ENCODE peak calls at places on chromosomes 4 and X, in five cellular contexts. Y, Q, L, X and I are unnamed samples.

GRCh38 chrX:989959-990510 is 222.4 kb downstream of the CRLF2 start:
- DNase-seq in Q (no peak), X (peak; percentile 89), L (peak; percentile 50), Y (peak; percentile 91), I (peak; percentile 82)

GRCh38 chr4:103012085-103012484 is 7.4 kb downstream of the SLC9B1 start:
- DNase-seq in Y (no peak), Q (no peak), L (peak; percentile 17), X (no peak), I (no peak)

GRCh38 chrX:17986440-17986839 is 125.3 kb upstream of the RAI2 start:
- DNase-seq in L (no peak), X (no peak), Y (no peak), Q (no peak), I (no peak)

GRCh38 chrX:150211988-150212387 is 151.1 kb upstream of the MAMLD1 start:
- DNase-seq in L (no peak), Y (no peak), X (no peak), Q (no peak), I (no peak)

GRCh38 chr4:148444296-148445070 is 2.3 kb upstream of the NR3C2 start:
- DNase-seq in Y (peak; percentile 53), Q (no peak), L (peak; percentile 35), X (peak; percentile 45), I (peak; percentile 40)

GRCh38 chrX:54076903-54077302 is 32.6 kb upstream of the PHF8 start:
- DNase-seq in L (no peak), X (no peak), Y (no peak), Q (no peak), I (no peak)

GRCh38 chrX:95058815-95059214 is 1384.8 kb downstream of the FAM133A start:
- DNase-seq in Q (no peak), X (no peak), L (no peak), Y (no peak), I (no peak)

GRCh38 chr4:174669278-174669677 is 147.0 kb upstream of the HPGD start:
- DNase-seq in Y (no peak), Q (no peak), L (no peak), X (no peak), I (no peak)

GRCh38 chr4:140834866-140835495 is 78.8 kb upstream of the TBC1D9 start:
- DNase-seq in X (no peak), Y (no peak), L (no peak), Q (no peak), I (no peak)

GRCh38 chr4:152072886-152073285 is 312.1 kb upstream of the GATB start:
- DNase-seq in Y (no peak), X (no peak), Q (no peak), L (no peak), I (no peak)

GRCh38 chrX:46574337-46574940 is 874 bp downstream of the CHST7 start:
- DNase-seq in Y (peak; percentile 12), L (no peak), Q (peak; percentile 12), X (peak; percentile 21), I (no peak)

GRCh38 chrX:138710311-138710791 is 1.2 kb downstream of the FGF13 start:
- DNase-seq in Y (no peak), X (no peak), Q (no peak), L (no peak), I (no peak)

GRCh38 chr4:84237008-84237407 is 262.1 kb downstream of the NKX6-1 start:
- DNase-seq in L (no peak), Y (no peak), Q (no peak), X (no peak), I (no peak)

GRCh38 chr4:150593996-150594395 is 12.0 kb downstream of the MAB21L2 start:
- DNase-seq in X (no peak), Q (no peak), Y (no peak), L (no peak), I (no peak)

GRCh38 chr4:92406488-92406887 is 102.7 kb downstream of the GRID2 start:
- DNase-seq in Y (no peak), L (no peak), X (no peak), Q (no peak), I (no peak)

GRCh38 chrX:95536661-95537060 is 1148.0 kb upstream of the DIAPH2 start:
- DNase-seq in Q (no peak), Y (no peak), X (no peak), L (no peak), I (no peak)

GRCh38 chr4:38384962-38385285 is 279.1 kb upstream of the KLF3 start:
- DNase-seq in L (no peak), Q (no peak), X (no peak), Y (no peak), I (no peak)

GRCh38 chr4:139085141-139085540 is 69.6 kb downstream of the NOCT start:
- DNase-seq in Q (peak; percentile 11), X (no peak), L (no peak), Y (no peak), I (no peak)

GRCh38 chr4:14070289-14070880 is 442.9 kb upstream of the BOD1L1 start:
- DNase-seq in L (no peak), Q (no peak), Y (peak; percentile 12), X (no peak), I (no peak)

GRCh38 chr4:168831919-168832745 is 177.9 kb downstream of the CBR4 start:
- DNase-seq in Y (peak; percentile 84), L (peak; percentile 56), Q (peak; percentile 23), X (peak; percentile 6), I (peak; percentile 89)

GRCh38 chrX:9677098-9677739 is 88.4 kb downstream of the GPR143 start:
- DNase-seq in Y (no peak), X (no peak), Q (no peak), L (no peak), I (peak; percentile 29)

GRCh38 chrX:16826207-16826606 is 39.9 kb downstream of the TXLNG start:
- DNase-seq in Q (peak; percentile 78), L (no peak), X (no peak), Y (no peak), I (no peak)

GRCh38 chrX:104430720-104431119 is 135.3 kb upstream of the IL1RAPL2 start:
- DNase-seq in L (no peak), Q (no peak), X (no peak), Y (no peak), I (no peak)

GRCh38 chr4:40924096-40924792 is 174.5 kb downstream of the NSUN7 start:
- DNase-seq in L (no peak), Q (peak; percentile 28), Y (peak; percentile 64), X (peak; percentile 20), I (peak; percentile 38)

GRCh38 chr4:158033416-158033863 is 139.4 kb downstream of the GASK1B start:
- DNase-seq in Y (peak; percentile 67), L (no peak), X (no peak), Q (peak; percentile 19), I (no peak)

GRCh38 chr4:123452585-123452984 is 56.0 kb downstream of the SPRY1 start:
- DNase-seq in L (no peak), X (no peak), Y (peak; percentile 47), Q (peak; percentile 20), I (peak; percentile 22)

GRCh38 chrX:100659431-100660137 is 15.6 kb downstream of the SRPX2 start:
- DNase-seq in X (no peak), Y (no peak), Q (no peak), L (no peak), I (no peak)

GRCh38 chr4:172596206-172596605 is 572.4 kb upstream of the GALNT7 start:
- DNase-seq in L (no peak), Q (no peak), X (no peak), Y (no peak), I (no peak)

GRCh38 chr4:44056721-44057151 is 391.9 kb downstream of the KCTD8 start:
- DNase-seq in Q (no peak), L (no peak), X (no peak), Y (no peak), I (no peak)

GRCh38 chr4:167143018-167143417 is 91.3 kb downstream of the SPOCK3 start:
- DNase-seq in Y (no peak), Q (no peak), L (no peak), X (no peak), I (no peak)

GRCh38 chrX:44343412-44343942 is at the start of gene EFHC2:
- DNase-seq in Q (no peak), X (peak; percentile 48), Y (peak; percentile 44), L (peak; percentile 17), I (peak; percentile 58)

GRCh38 chrX:1448793-1449580 is 3.7 kb downstream of the ASMTL start:
- DNase-seq in Y (no peak), Q (no peak), L (no peak), X (no peak), I (no peak)

GRCh38 chrX:153378607-153379006 is 22.5 kb downstream of the PNMA6E start:
- DNase-seq in X (no peak), L (no peak), Y (no peak), Q (no peak), I (no peak)

GRCh38 chr4:73723945-73724344 is 16.4 kb upstream of the CXCL8 start:
- DNase-seq in Y (no peak), X (no peak), L (no peak), Q (no peak), I (no peak)

GRCh38 chr4:40325406-40326019 is 9.6 kb upstream of the CHRNA9 start:
- DNase-seq in X (peak; percentile 41), Q (peak; percentile 54), L (peak; percentile 49), Y (peak; percentile 71), I (no peak)

DNA sequence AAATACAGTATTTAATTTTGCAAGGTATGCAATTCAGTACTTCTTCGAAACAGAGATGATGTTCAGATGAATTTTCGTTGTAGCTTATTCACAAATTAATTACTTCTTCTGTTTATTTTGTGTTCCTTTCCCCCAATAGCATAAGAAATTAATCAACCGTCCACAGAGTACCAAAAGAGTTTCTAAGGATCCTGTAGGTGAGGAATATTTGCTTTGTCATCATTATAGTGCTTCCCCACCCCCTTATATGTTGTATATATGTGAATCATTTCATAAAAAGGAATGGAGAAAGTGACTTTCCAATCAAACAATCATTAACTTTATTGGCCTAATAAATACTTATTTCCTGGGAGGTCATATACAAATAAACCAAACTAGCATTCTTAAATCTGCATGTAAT is 57.6 kb downstream of the DTHD1 start:
- DNase-seq in X (no peak), Y (no peak), Q (no peak), L (no peak), I (no peak)
- H3K4me1 ChIP-seq in X (no peaks in the 10 kb centered on the region), Y (no peaks in the 10 kb centered on the region), Q (no peaks in the 10 kb centered on the region), L (no peaks in the 10 kb centered on the region), I (no peaks in the 10 kb centered on the region)

GRCh38 chr4:2261110-2261852 is 628 bp downstream of the MXD4 start:
- DNase-seq in L (peak; percentile 40), X (peak; percentile 44), Q (no peak), Y (peak; percentile 67), I (peak; percentile 42)
- H3K4me3 ChIP-seq in L (peak overlapping the region; percentile 86), X (peak overlapping the region; percentile 60), Q (peak overlapping the region; percentile 85), Y (peak overlapping the region; percentile 46), I (peak overlapping the region; percentile 85)

GRCh38 chrX:69038826-69039225 is 126.4 kb downstream of the PJA1 start:
- DNase-seq in Y (no peak), Q (no peak), L (no peak), X (no peak), I (no peak)
- H3K9me3 ChIP-seq in Y (no peaks in the 10 kb centered on the region), Q (no peaks in the 10 kb centered on the region), L (no peaks in the 10 kb centered on the region), X (no peaks in the 10 kb centered on the region), I (no peaks in the 10 kb centered on the region)

GRCh38 chrX:11059923-11060322 is 51.2 kb upstream of the HCCS start:
- DNase-seq in Y (no peak), Q (no peak), L (no peak), X (no peak), I (no peak)

GRCh38 chrX:11066812-11067211 is 44.3 kb upstream of the HCCS start:
- DNase-seq in L (no peak), Y (no peak), X (no peak), Q (no peak), I (no peak)

GRCh38 chrX:11064276-11064675 is 46.9 kb upstream of the HCCS start:
- DNase-seq in L (no peak), Q (no peak), Y (no peak), X (no peak), I (no peak)

GRCh38 chrX:11064851-11065600 is 46.1 kb upstream of the HCCS start:
- DNase-seq in Y (no peak), Q (no peak), L (no peak), X (no peak), I (no peak)
- H3K4me1 ChIP-seq in Y (no peaks in the 10 kb centered on the region), Q (peaks cover 7% of the 10 kb centered on the region), L (no peaks in the 10 kb centered on the region), X (no peaks in the 10 kb centered on the region), I (no peaks in the 10 kb centered on the region)